ENCODE peak calls at places on chromosomes 13 and 19, in four cellular contexts. S, C, A and D are unnamed samples. For H3K4me1, the result is how much of the 10 kb centered on the place peaks cover.

GRCh38 chr19:30649934-30650614 is 277.9 kb downstream of the ZNF536 start:
- DNase-seq in S (peak), C (peak), A (peak), D (peak)

GRCh38 chr13:108961542-108962125 is 332.2 kb downstream of the MYO16 start:
- DNase-seq in S (peak), C (peak), A (no peak), D (peak)

GRCh38 chr13:70218618-70219017 is 110.4 kb upstream of the KLHL1 start:
- DNase-seq in S (no peak), C (no peak), A (no peak), D (no peak)

GRCh38 chr13:66513728-66514127 is 716.4 kb downstream of the PCDH9 start:
- DNase-seq in S (peak), C (no peak), A (no peak), D (peak)

GRCh38 chr19:38288127-38288855 is 15.8 kb upstream of the C19orf33 start:
- DNase-seq in S (no peak), C (no peak), A (no peak), D (no peak)

GRCh38 chr13:46146898-46147297 is 35.1 kb downstream of the LCP1 start:
- DNase-seq in S (no peak), C (no peak), A (peak), D (no peak)

GRCh38 chr19:56066152-56067023 is 54.7 kb downstream of the ZNF787 start:
- DNase-seq in S (peak), C (peak), A (peak), D (peak)

GRCh38 chr13:46321494-46322225 is 65.4 kb downstream of the RUBCNL start:
- DNase-seq in S (peak), C (peak), A (peak), D (peak)

GRCh38 chr19:44575116-44575700 is 38.2 kb upstream of the IGSF23 start:
- DNase-seq in S (no peak), C (no peak), A (peak), D (no peak)

GRCh38 chr13:38366954-38367645 is 17.4 kb downstream of the UFM1 start:
- DNase-seq in S (peak), C (no peak), A (no peak), D (peak)

GRCh38 chr19:6528544-6529121 is 2.2 kb upstream of the TNFSF9 start:
- DNase-seq in S (no peak), C (no peak), A (peak), D (no peak)

GRCh38 chr13:101757446-101758039 is 305.1 kb downstream of the ITGBL1 start:
- DNase-seq in S (peak), C (no peak), A (no peak), D (peak)

GRCh38 chr19:4693078-4693350 is 22.9 kb upstream of the MYDGF start:
- DNase-seq in S (no peak), C (no peak), A (no peak), D (no peak)
- H3K9ac ChIP-seq in S (no peak), C (peak), A (no peak), D (no peak)

DNA sequence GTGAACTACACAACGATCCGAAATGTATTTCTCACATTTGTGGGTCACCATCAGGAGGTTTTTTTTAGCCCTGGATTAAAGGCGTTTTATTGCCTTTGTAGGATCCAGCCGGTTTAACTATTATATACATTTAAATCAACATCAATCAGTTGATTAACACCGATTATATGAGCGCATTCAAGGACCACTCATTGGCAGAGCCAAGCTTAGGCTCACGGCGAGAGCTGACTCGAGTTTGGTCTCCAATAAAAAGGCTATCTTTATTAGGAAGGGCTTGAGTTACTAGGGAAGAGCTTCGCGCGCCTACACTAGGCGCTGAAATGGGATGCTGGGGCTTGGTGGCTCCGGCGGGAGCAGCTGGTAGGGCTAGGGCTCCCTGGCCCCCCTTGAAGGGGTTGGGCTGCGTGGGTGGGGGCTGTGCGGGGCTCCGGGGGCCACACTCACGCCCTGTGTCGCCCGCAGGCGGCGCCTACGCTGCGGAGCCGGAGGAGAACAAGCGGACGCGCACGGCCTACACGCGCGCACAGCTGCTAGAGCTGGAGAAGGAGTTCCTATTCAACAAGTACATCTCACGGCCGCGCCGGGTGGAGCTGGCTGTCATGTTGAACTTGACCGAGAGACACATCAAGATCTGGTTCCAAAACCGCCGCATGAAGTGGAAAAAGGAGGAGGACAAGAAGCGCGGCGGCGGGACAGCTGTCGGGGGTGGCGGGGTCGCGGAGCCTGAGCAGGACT is 4.2 kb downstream of the PDX1 start:
- DNase-seq in S (no peak), C (peak), A (peak), D (no peak)
- H3K4me1 ChIP-seq in S (under half), C (under half), A (under half), D (under half)

GRCh38 chr19:28885965-28886364 is 327.0 kb downstream of the UQCRFS1 start:
- DNase-seq in S (no peak), C (no peak), A (no peak), D (no peak)
- H3K9ac ChIP-seq in S (no peak), C (no peak), A (no peak), D (no peak)

GRCh38 chr19:13007292-13008045 is 12.2 kb downstream of the NFIX start:
- DNase-seq in S (no peak), C (no peak), A (no peak), D (no peak)
- H3K4me1 ChIP-seq in S (under half), C (under half), A (under half), D (half or more)

DNA sequence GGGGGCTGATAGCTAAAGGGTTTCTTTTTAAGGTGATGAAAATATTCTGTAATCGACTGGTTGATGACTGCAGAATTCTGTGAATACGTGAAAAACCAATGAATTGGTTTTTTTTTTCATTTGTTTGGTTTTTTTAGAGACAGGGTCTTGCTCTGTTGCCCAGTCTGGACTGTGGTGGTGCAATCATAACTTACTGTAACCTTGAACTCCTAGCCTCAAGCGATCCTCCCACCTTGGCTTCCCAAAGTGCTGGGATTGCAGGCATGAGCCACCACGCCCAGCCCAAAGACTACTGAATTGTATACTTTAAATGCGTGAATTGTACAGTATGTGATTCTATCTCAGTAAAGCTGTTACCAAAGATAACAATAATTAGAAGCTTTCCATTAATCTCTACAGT is 14.8 kb upstream of the AKAP8 start:
- DNase-seq in S (no peak), C (no peak), A (no peak), D (no peak)
- H3K9ac ChIP-seq in S (no peak), C (no peak), A (no peak), D (no peak)